ENCODE peak calls at places on chromosomes 13 and 19, in eight cellular contexts. I, C, B, Y, Q, X, R and N are unnamed samples.

GRCh38 chr13:75385708-75386083 is 96.3 kb downstream of the TBC1D4 start:
- DNase-seq in B (no peak), C (no peak), Q (no peak), X (no peak), I (no peak), Y (no peak), R (no peak), N (no peak)

GRCh38 chr13:93875527-93875926 is 604.0 kb downstream of the DCT start:
- DNase-seq in C (no peak), B (no peak), Q (no peak), R (no peak), Y (no peak), X (peak; percentile 82), I (no peak), N (no peak)

GRCh38 chr13:46124531-46124966 is 19.7 kb upstream of the CPB2 start:
- DNase-seq in X (no peak), C (no peak), Y (no peak), R (no peak), I (no peak), Q (no peak), B (no peak), N (no peak)

GRCh38 chr13:76820759-76821158 is 65.4 kb downstream of the KCTD12 start:
- DNase-seq in X (no peak), R (no peak), I (no peak), Q (peak; percentile 69), B (no peak), C (no peak), Y (no peak), N (no peak)

GRCh38 chr13:51793570-51794273 is 10.2 kb downstream of the DHRS12 start:
- DNase-seq in X (peak; percentile 91), Q (no peak), C (no peak), Y (no peak), R (no peak), I (peak; percentile 62), B (peak; percentile 59), N (no peak)

GRCh38 chr13:32824671-32825070 is 191.6 kb upstream of the KL start:
- DNase-seq in X (peak; percentile 95), Y (no peak), B (peak; percentile 96), C (no peak), I (peak; percentile 77), Q (no peak), R (peak; percentile 84), N (no peak)

GRCh38 chr19:40686882-40687524 is 3.4 kb downstream of the NUMBL start:
- DNase-seq in R (no peak), I (no peak), B (no peak), Q (no peak), C (no peak), X (no peak), Y (no peak), N (no peak)

GRCh38 chr19:6577410-6578125 is 13.4 kb downstream of the CD70 start:
- DNase-seq in C (no peak), X (no peak), I (no peak), B (no peak), R (no peak), Y (no peak), Q (no peak), N (no peak)

GRCh38 chr19:45911291-45911690 is 3.3 kb downstream of the NANOS2 start:
- DNase-seq in R (no peak), Q (no peak), Y (no peak), X (no peak), I (peak; percentile 60), C (no peak), B (no peak), N (no peak)

GRCh38 chr13:71039440-71039839 is 827.6 kb downstream of the DACH1 start:
- DNase-seq in X (no peak), Y (no peak), Q (no peak), B (no peak), C (no peak), I (no peak), R (no peak), N (no peak)

GRCh38 chr13:85313761-85314503 is 485.3 kb downstream of the SLITRK6 start:
- DNase-seq in B (no peak), R (peak; percentile 50), Y (no peak), I (peak; percentile 7), X (peak; percentile 46), Q (no peak), C (no peak), N (no peak)

GRCh38 chr13:49927755-49928154 is 8.4 kb downstream of the SPRYD7 start:
- DNase-seq in Q (no peak), Y (no peak), I (no peak), B (no peak), C (no peak), X (peak; percentile 76), R (no peak), N (no peak)

GRCh38 chr19:42254850-42255765 is at the start of gene ERF:
- DNase-seq in C (peak; percentile 96), X (peak; percentile 83), R (peak; percentile 97), B (peak; percentile 71), Q (peak; percentile 95), I (peak; percentile 97), Y (peak; percentile 89), N (peak; percentile 89)

GRCh38 chr19:13902993-13903555 is 2.8 kb downstream of the BRME1 start:
- DNase-seq in I (no peak), C (no peak), R (no peak), Y (peak; percentile 20), Q (no peak), B (no peak), X (no peak), N (no peak)

GRCh38 chr13:79423801-79424642 is 18.0 kb upstream of the RBM26 start:
- DNase-seq in Q (no peak), I (peak; percentile 53), R (no peak), X (peak; percentile 63), C (no peak), B (peak; percentile 55), Y (no peak), N (no peak)

GRCh38 chr13:25372275-25373081 is 704 bp downstream of the ATP8A2 start:
- DNase-seq in C (no peak), Y (no peak), B (no peak), I (peak; percentile 14), X (no peak), Q (no peak), R (peak; percentile 79), N (peak; percentile 17)

GRCh38 chr19:664913-665443 is 2.0 kb upstream of the RNF126 start:
- DNase-seq in I (peak; percentile 93), R (peak; percentile 98), B (peak; percentile 54), C (no peak), Y (peak; percentile 76), X (peak; percentile 70), Q (peak; percentile 83), N (peak; percentile 88)

GRCh38 chr13:113967206-113967720 is 6.6 kb downstream of the C13orf46 start:
- DNase-seq in X (no peak), Y (no peak), B (no peak), C (no peak), R (no peak), Q (no peak), I (no peak), N (no peak)

GRCh38 chr13:42746846-42747245 is 34.5 kb upstream of the FAM216B start:
- DNase-seq in X (peak; percentile 58), I (no peak), Q (no peak), Y (no peak), B (no peak), C (no peak), R (no peak), N (no peak)

GRCh38 chr19:24159707-24160106 is 72.7 kb downstream of the ZNF254 start:
- DNase-seq in B (peak; percentile 43), X (peak; percentile 17), Y (no peak), R (peak; percentile 37), Q (no peak), I (peak; percentile 25), C (no peak), N (no peak)
- TF ChIP-seq CTCF in B (peak; percentile 71), X (peak; percentile 38), Y (no peak), R (peak; percentile 71), Q (no peak), I (peak; percentile 40), C (no peak), N (no peak)

DNA sequence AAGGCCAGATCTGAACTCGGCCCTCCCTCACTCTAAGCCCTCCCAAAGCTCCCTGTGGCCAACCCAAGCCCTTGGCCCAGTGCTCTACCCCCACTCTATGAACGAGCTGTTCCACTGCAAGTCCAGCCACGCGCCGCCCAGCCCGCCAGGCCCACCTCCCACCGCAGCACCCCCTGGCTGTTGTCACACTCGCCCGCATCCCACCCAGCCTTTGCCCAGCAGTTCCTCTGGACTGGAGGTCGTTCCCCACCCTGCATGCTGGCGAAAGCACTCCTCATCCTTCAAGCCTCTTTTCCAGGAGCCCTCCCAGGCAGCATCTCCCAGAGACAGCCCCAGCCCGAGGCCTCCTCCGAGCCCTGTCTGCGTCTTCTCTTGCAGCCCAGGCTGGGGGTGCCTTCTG is 33.1 kb upstream of the ONECUT3 start:
- DNase-seq in R (no peak), I (no peak), Q (no peak), B (no peak), X (no peak), C (no peak), Y (no peak), N (no peak)
- TF ChIP-seq CTCF in R (peak; percentile 16), I (no peak), Q (no peak), B (no peak), X (no peak), C (no peak), Y (no peak), N (no peak)

DNA sequence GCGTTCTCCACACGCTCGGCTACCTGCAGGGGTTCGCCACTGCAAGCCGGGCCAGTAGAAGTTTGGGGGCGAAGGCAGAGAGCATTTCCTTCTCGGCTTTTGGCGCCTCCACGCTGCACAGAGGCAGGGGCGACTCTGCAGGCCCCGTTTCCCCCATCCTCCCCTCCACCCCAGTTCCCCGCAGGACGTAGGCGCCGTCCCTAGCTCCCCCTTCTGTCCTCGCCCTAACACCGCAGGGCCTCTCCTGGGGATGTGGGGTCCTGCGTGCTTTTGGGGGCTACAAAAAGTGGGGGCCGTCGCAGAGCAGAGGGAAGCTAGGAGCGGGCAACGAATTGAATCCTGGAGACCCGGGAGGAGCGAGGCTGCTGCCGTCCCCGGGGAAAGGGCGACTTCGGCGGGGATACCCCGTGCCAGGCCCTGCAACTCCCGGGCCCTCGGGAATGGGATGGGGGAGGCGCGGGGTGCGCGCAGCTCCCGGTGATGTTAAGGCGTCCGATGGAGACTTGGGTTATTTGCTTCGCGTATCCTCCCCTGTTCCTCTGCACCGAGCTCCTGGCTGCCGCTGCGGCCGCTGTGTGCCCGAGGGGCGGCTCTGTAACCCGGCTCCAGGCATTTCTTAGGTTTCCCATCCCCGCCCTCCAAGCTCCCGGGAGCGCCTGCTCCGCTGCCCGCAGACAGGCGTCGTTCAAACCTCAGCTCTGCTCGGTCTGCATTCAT is 255.9 kb upstream of the SOX21 start:
- DNase-seq in R (peak; percentile 89), Y (no peak), Q (no peak), X (no peak), C (no peak), I (peak; percentile 36), B (no peak), N (peak; percentile 26)
- TF ChIP-seq CTCF in R (no peak), Y (no peak), Q (no peak), X (no peak), C (no peak), I (peak; percentile 15), B (no peak), N (peak; percentile 33)

DNA sequence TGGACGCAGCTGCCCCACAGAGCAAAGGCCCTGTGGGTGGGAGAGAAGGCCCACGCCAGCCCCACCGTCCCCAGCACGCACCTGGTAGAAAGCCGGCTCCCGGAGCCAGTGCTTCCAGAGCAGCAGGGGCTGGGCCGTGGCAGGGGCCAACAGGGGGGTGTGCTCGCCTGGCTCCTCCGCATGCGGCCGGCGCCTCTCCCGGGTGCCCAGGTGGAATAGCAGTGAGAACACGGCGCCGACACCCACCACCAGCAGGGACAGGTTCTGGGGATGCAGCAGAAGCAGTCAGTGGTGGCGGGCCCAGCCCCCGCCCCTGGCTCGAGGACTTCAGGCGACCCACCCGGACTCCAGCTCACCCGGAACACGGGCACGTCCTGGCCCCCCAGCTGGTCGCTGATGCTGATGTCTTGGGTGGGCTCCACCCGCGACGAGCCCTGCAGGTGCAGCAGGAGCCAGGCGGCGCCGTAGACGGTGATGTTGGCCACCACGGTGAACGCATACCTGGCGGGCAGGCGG is 8.9 kb downstream of the TEKTIP1 start:
- DNase-seq in C (no peak), X (no peak), Q (no peak), I (no peak), R (no peak), Y (no peak), B (no peak), N (no peak)
- TF ChIP-seq CTCF in C (no peak), X (no peak), Q (no peak), I (no peak), R (no peak), Y (peak; percentile 4), B (peak; percentile 18), N (no peak)